ENCODE peak calls at places on chromosomes 2 and 18, in nine cellular contexts. K, M, W, G, R, Z, Y, A and U are unnamed samples. For H3K4me1 and H3K36me3, the result is how much of the 10 kb centered on the place peaks cover.

GRCh38 chr2:239455436-239456203 is 54.8 kb upstream of the HDAC4 start:
- DNase-seq in Z (no peak), K (no peak), A (no peak), M (no peak), R (no peak), Y (no peak), G (no peak), W (no peak), U (no peak)

GRCh38 chr2:28649481-28650260 is 102.0 kb upstream of the PPP1CB start:
- DNase-seq in Y (no peak), W (no peak), M (no peak), A (no peak), G (no peak), K (peak), Z (no peak), R (peak), U (no peak)

GRCh38 chr2:54239427-54239826 is 16.6 kb downstream of the TSPYL6 start:
- DNase-seq in G (no peak), K (peak), R (peak), M (no peak), Z (no peak), A (no peak), Y (no peak), W (no peak), U (no peak)

GRCh38 chr2:80340022-80340421 is 35.5 kb upstream of the LRRTM1 start:
- DNase-seq in G (no peak), A (no peak), Z (no peak), Y (no peak), M (no peak), K (no peak), R (no peak), W (no peak), U (no peak)

GRCh38 chr18:31760695-31761094 is at the start of gene SLC25A52:
- DNase-seq in Z (no peak), Y (no peak), K (no peak), A (peak), R (no peak), G (no peak), W (no peak), M (no peak), U (no peak)

GRCh38 chr2:60581461-60582282 is 28.2 kb upstream of the BCL11A start:
- DNase-seq in A (peak), M (peak), G (peak), W (peak), Z (peak), R (peak), K (peak), Y (no peak), U (peak)

GRCh38 chr2:209416913-209417312 is 6.9 kb upstream of the MAP2 start:
- DNase-seq in G (no peak), W (no peak), R (no peak), K (no peak), A (no peak), M (no peak), Y (no peak), Z (no peak), U (no peak)

GRCh38 chr18:26745288-26745975 is 120.1 kb downstream of the AQP4 start:
- DNase-seq in K (no peak), G (peak), Y (no peak), W (no peak), A (no peak), Z (no peak), R (no peak), M (peak), U (no peak)

GRCh38 chr2:231541605-231542509 is 11.6 kb upstream of the NMUR1 start:
- DNase-seq in Y (no peak), Z (peak), G (no peak), R (no peak), A (no peak), K (peak), M (no peak), W (no peak), U (no peak)

GRCh38 chr2:138782378-138782777 is 2.2 kb upstream of the NXPH2 start:
- DNase-seq in A (no peak), M (no peak), Z (no peak), G (no peak), W (no peak), Y (no peak), K (no peak), R (no peak), U (no peak)

GRCh38 chr2:99960724-99961566 is 181.4 kb downstream of the AFF3 start:
- DNase-seq in R (peak), M (peak), Y (no peak), K (no peak), Z (no peak), W (peak), A (peak), G (peak), U (no peak)

GRCh38 chr2:103788875-103789715 is 1027.3 kb downstream of the TMEM182 start:
- DNase-seq in A (peak), Z (peak), Y (peak), W (peak), G (no peak), M (peak), K (peak), R (no peak), U (peak)

GRCh38 chr2:237714690-237715458 is 83.7 kb upstream of the RBM44 start:
- DNase-seq in G (no peak), R (peak), Z (peak), Y (no peak), M (no peak), W (no peak), A (no peak), K (peak), U (peak)

GRCh38 chr2:74760875-74761630 is 72.9 kb upstream of the HK2 start:
- DNase-seq in K (no peak), M (no peak), Y (no peak), G (no peak), Z (no peak), W (no peak), A (no peak), R (no peak), U (peak)

GRCh38 chr2:105376789-105377231 is 22.0 kb downstream of the FHL2 start:
- DNase-seq in W (no peak), G (no peak), Z (no peak), Y (no peak), M (no peak), K (peak), A (no peak), R (peak), U (no peak)

GRCh38 chr2:172227719-172228118 is 125.0 kb upstream of the DLX2 start:
- DNase-seq in K (no peak), M (no peak), G (no peak), R (no peak), Z (no peak), Y (no peak), A (no peak), W (no peak), U (no peak)

GRCh38 chr2:172230783-172231446 is 128.2 kb upstream of the DLX2 start:
- DNase-seq in M (no peak), Y (no peak), W (no peak), G (no peak), R (no peak), A (no peak), K (no peak), Z (no peak), U (no peak)

GRCh38 chr2:172228177-172228785 is 125.6 kb upstream of the DLX2 start:
- DNase-seq in Z (no peak), M (no peak), A (no peak), R (no peak), W (no peak), Y (no peak), G (no peak), K (no peak), U (no peak)

GRCh38 chr2:172230301-172230700 is 127.6 kb upstream of the DLX2 start:
- DNase-seq in Y (no peak), R (no peak), G (no peak), A (no peak), K (no peak), M (no peak), Z (no peak), W (no peak), U (no peak)

GRCh38 chr2:172229125-172229524 is 126.4 kb upstream of the DLX2 start:
- DNase-seq in A (no peak), R (no peak), M (no peak), G (peak), W (no peak), Z (no peak), Y (no peak), K (no peak), U (no peak)
- H3K4me1 ChIP-seq in A (under half), R (under half), M (under half), G (half or more), W (under half), Z (under half), Y (under half), K (under half), U (under half)

GRCh38 chr18:28177828-28178635 is 1.1 kb upstream of the CDH2 start:
- DNase-seq in G (peak), A (peak), Y (no peak), Z (peak), W (peak), K (peak), M (peak), R (peak), U (no peak)
- H3K36me3 ChIP-seq in G (under half), A (under half), Y (under half), Z (under half), W (under half), K (under half), M (under half), R (under half), U (under half)

GRCh38 chr2:98729652-98730051 is 1.3 kb downstream of the MGAT4A start:
- DNase-seq in Z (no peak), A (no peak), G (no peak), W (no peak), M (no peak), Y (no peak), K (peak), R (no peak), U (no peak)
- H3K4me1 ChIP-seq in Z (under half), A (under half), G (half or more), W (half or more), M (half or more), Y (under half), K (under half), R (under half), U (under half)

GRCh38 chr2:207558106-207558505 is 28.3 kb downstream of the CREB1 start:
- DNase-seq in M (no peak), K (peak), Y (no peak), Z (no peak), R (peak), G (no peak), W (no peak), A (no peak), U (no peak)

GRCh38 chr2:207565736-207566135 is 36.0 kb downstream of the CREB1 start:
- DNase-seq in W (no peak), A (no peak), Z (no peak), M (no peak), K (no peak), G (no peak), Y (no peak), R (no peak), U (no peak)

DNA sequence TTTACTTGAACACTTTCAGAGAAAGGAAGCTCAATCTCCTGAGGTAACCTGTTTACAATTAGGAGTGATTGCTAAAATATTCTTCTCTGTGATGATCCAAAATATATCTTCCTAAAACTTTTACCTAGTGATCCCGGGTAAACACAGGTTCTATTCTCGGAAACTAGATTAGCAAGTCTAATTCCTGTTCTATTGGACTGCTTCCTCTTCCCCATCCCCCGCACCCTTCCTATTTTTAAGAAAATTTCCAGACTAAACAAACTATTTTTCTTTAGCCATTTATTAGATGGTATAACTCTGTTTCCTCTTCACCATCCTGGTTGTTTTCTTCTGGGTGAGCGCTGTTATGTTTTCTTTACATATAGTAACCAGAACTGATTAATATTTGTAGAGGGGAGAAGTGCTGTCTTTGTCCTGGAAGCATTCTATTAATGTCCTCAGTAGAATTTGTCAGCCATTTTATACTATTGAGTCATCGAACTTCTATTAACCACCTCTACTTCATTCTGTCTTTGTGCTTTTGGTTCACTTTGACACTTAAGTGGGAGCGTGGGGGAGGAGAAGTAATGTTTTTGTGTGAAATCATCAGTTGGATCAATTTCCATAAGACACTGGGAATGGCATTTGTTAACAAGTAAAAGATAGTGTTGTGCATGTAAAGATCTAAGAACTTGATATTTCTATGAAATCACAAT is 31.8 kb downstream of the CREB1 start:
- DNase-seq in A (no peak), W (no peak), K (peak), R (peak), Z (no peak), M (no peak), Y (no peak), G (no peak), U (no peak)
- H3K36me3 ChIP-seq in A (under half), W (under half), K (under half), R (under half), Z (under half), M (under half), Y (under half), G (under half), U (under half)

GRCh38 chr18:41372266-41372665 is 582.8 kb upstream of the PIK3C3 start:
- DNase-seq in M (no peak), G (no peak), Y (no peak), W (no peak), Z (peak), K (no peak), R (no peak), A (no peak), U (no peak)
- H3K4me1 ChIP-seq in M (under half), G (under half), Y (under half), W (under half), Z (under half), K (under half), R (under half), A (under half), U (under half)

GRCh38 chr2:205376071-205376470 is 306.2 kb upstream of the NRP2 start:
- DNase-seq in Y (no peak), Z (no peak), A (no peak), W (no peak), R (no peak), M (no peak), G (no peak), K (no peak), U (no peak)
- H3K36me3 ChIP-seq in Y (under half), Z (under half), A (under half), W (under half), R (under half), M (under half), G (under half), K (under half), U (under half)